ENCODE peak calls at places on chromosome 4, in nine cellular contexts. J is bronchial epithelial cell, G is PC-3, U is mucosa of descending colon, X is transverse colon, A is GM06990, T is heart right ventricle, L is astrocyte of the spinal cord, K is brain microvascular endothelial cell. V is an unnamed sample.

GRCh38 chr4:113467581-113467980 is 294.0 kb downstream of the CAMK2D start:
- DNase-seq in J (peak; percentile 94), G (peak; percentile 59), U (no peak), X (no peak), A (no peak), T (no peak), L (peak; percentile 62), K (peak; percentile 53), V (peak; percentile 79)

GRCh38 chr4:169279111-169279510 is 8.4 kb upstream of the SH3RF1 start:
- DNase-seq in J (no peak), G (peak; percentile 60), U (no peak), X (no peak), A (no peak), T (no peak), L (peak; percentile 48), K (no peak), V (peak; percentile 73)

GRCh38 chr4:12488672-12489071 is 995.5 kb downstream of the RAB28 start:
- DNase-seq in J (no peak), G (no peak), U (no peak), X (no peak), A (no peak), T (peak; percentile 48), L (no peak), K (no peak), V (peak; percentile 8)

GRCh38 chr4:113952452-113953029 is 26.9 kb downstream of the ARSJ start:
- DNase-seq in J (peak; percentile 50), G (peak; percentile 74), U (no peak), X (no peak), A (peak; percentile 15), T (no peak), L (peak; percentile 70), K (peak; percentile 74), V (peak; percentile 63)

GRCh38 chr4:8433181-8433580 is 7.3 kb downstream of the ACOX3 start:
- DNase-seq in J (no peak), G (no peak), U (no peak), X (no peak), A (no peak), T (no peak), L (no peak), K (no peak), V (no peak)

GRCh38 chr4:1770791-1771231 is 22.3 kb upstream of the FGFR3 start:
- DNase-seq in J (no peak), G (no peak), U (no peak), X (no peak), A (no peak), T (no peak), L (no peak), K (no peak), V (no peak)

GRCh38 chr4:85776579-85776978 is 301.6 kb downstream of the ARHGAP24 start:
- DNase-seq in J (peak; percentile 95), G (peak; percentile 87), U (no peak), X (no peak), A (no peak), T (no peak), L (peak; percentile 56), K (no peak), V (no peak)

GRCh38 chr4:78298618-78299017 is 241.5 kb downstream of the FRAS1 start:
- DNase-seq in J (peak; percentile 77), G (peak; percentile 38), U (no peak), X (no peak), A (no peak), T (no peak), L (peak; percentile 19), K (peak; percentile 39), V (peak; percentile 54)

GRCh38 chr4:107908377-107908776 is 23.0 kb upstream of the CYP2U1 start:
- DNase-seq in J (no peak), G (no peak), U (no peak), X (no peak), A (no peak), T (no peak), L (no peak), K (no peak), V (no peak)

GRCh38 chr4:10158355-10158942 is 41.9 kb upstream of the WDR1 start:
- DNase-seq in J (peak; percentile 50), G (peak; percentile 16), U (no peak), X (no peak), A (no peak), T (no peak), L (no peak), K (no peak), V (peak; percentile 28)

GRCh38 chr4:118989098-118990080 is 100.7 kb downstream of the SYNPO2 start:
- DNase-seq in J (peak; percentile 100), G (peak; percentile 94), U (no peak), X (no peak), A (no peak), T (no peak), L (peak; percentile 65), K (peak; percentile 64), V (peak; percentile 90)

GRCh38 chr4:82745173-82745842 is 53.3 kb downstream of the SCD5 start:
- DNase-seq in J (peak; percentile 90), G (no peak), U (no peak), X (no peak), A (no peak), T (no peak), L (peak; percentile 85), K (peak; percentile 91), V (peak; percentile 38)

GRCh38 chr4:150366487-150366999 is 215.4 kb upstream of the MAB21L2 start:
- DNase-seq in J (no peak), G (no peak), U (no peak), X (no peak), A (peak; percentile 38), T (no peak), L (no peak), K (no peak), V (no peak)

GRCh38 chr4:116110713-116111112 is 974.7 kb downstream of the TRAM1L1 start:
- DNase-seq in J (no peak), G (no peak), U (no peak), X (no peak), A (no peak), T (no peak), L (no peak), K (no peak), V (no peak)

GRCh38 chr4:101696276-101697010 is 94.1 kb upstream of the BANK1 start:
- DNase-seq in J (no peak), G (no peak), U (no peak), X (no peak), A (no peak), T (no peak), L (no peak), K (no peak), V (no peak)

GRCh38 chr4:75745192-75745591 is 20.8 kb downstream of the USO1 start:
- DNase-seq in J (peak; percentile 87), G (no peak), U (no peak), X (no peak), A (no peak), T (no peak), L (peak; percentile 36), K (peak; percentile 39), V (peak; percentile 70)

GRCh38 chr4:147336252-147336651 is 144.6 kb upstream of the EDNRA start:
- DNase-seq in J (peak; percentile 59), G (no peak), U (no peak), X (no peak), A (no peak), T (no peak), L (no peak), K (no peak), V (no peak)

GRCh38 chr4:7132249-7132648 is 60.1 kb upstream of the SORCS2 start:
- DNase-seq in J (no peak), G (no peak), U (no peak), X (no peak), A (no peak), T (no peak), L (no peak), K (no peak), V (no peak)
- TF ChIP-seq CTCF in J (no peak), G (no peak), U (no peak), X (no peak), A (no peak), T (no peak), L (no peak), K (no peak), V (no peak)

GRCh38 chr4:153418581-153418980 is 47.6 kb upstream of the TMEM131L start:
- DNase-seq in J (no peak), G (no peak), U (no peak), X (no peak), A (no peak), T (no peak), L (no peak), K (no peak), V (peak; percentile 57)
- H3K4me3 ChIP-seq in J (no peak overlapping the region), G (no peak overlapping the region), U (no peak overlapping the region), X (no peak overlapping the region), A (no peak overlapping the region), T (no peak overlapping the region), L (no peak overlapping the region), K (no peak overlapping the region), V (no peak overlapping the region)

DNA sequence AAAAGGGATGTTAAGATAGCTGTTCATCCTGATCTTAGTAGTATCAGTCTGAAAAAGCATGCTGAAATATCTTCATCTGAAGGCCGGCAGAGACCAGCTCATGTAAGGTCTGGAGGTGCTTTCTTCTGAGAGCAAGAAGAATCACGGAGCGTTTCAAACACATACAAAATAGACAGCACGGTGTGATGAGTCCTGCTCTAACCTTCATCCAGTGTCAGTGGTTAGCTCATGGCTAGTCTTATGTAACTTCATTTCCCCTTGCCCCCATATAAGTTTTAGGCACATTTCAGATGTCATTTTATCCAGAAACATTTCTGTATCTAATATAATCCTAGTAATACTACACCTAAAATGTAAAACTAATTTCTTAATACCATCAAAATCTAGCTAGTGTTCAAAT is 27.8 kb downstream of the ADD1 start:
- DNase-seq in J (no peak), G (no peak), U (no peak), X (no peak), A (no peak), T (no peak), L (no peak), K (no peak), V (no peak)
- TF ChIP-seq CTCF in J (no peak), G (no peak), U (no peak), X (no peak), A (no peak), T (no peak), L (no peak), K (no peak), V (no peak)

GRCh38 chr4:121439669-121440068 is 58.9 kb upstream of the QRFPR start:
- DNase-seq in J (no peak), G (no peak), U (no peak), X (no peak), A (no peak), T (no peak), L (no peak), K (no peak), V (no peak)
- H3K4me3 ChIP-seq in J (no peak overlapping the region), G (no peak overlapping the region), U (no peak overlapping the region), X (no peak overlapping the region), A (no peak overlapping the region), T (no peak overlapping the region), L (no peak overlapping the region), K (no peak overlapping the region), V (no peak overlapping the region)

V was measured in fibroblast of the aortic adventitia.